ENCODE peak calls at places on chromosomes 12 and 14, in six cellular contexts. H, G, L, J, B and P are unnamed samples.

GRCh38 chr12:122319312-122319638 is 53.0 kb upstream of the VPS33A start:
- DNase-seq in H (no peak), G (no peak), L (no peak), J (no peak), B (no peak), P (no peak)

GRCh38 chr14:99062216-99062615 is 209.8 kb downstream of the BCL11B start:
- DNase-seq in H (no peak), G (no peak), L (peak), J (no peak), B (no peak), P (no peak)

GRCh38 chr12:24088751-24089150 is 139.3 kb upstream of the SOX5 start:
- DNase-seq in H (no peak), G (peak), L (no peak), J (no peak), B (no peak), P (peak)

GRCh38 chr12:76943004-76943403 is 64.2 kb upstream of the CSRP2 start:
- DNase-seq in H (no peak), G (no peak), L (no peak), J (no peak), B (no peak), P (no peak)

GRCh38 chr12:104216461-104217058 is 981 bp downstream of the TXNRD1 start:
- DNase-seq in H (no peak), G (no peak), L (no peak), J (no peak), B (no peak), P (no peak)

GRCh38 chr14:35534884-35535793 is 1.2 kb downstream of the INSM2 start:
- DNase-seq in H (peak), G (peak), L (peak), J (no peak), B (peak), P (peak)

GRCh38 chr12:45349911-45350310 is 134.0 kb downstream of the ANO6 start:
- DNase-seq in H (no peak), G (peak), L (no peak), J (no peak), B (no peak), P (no peak)

GRCh38 chr12:49288922-49289555 is 5.9 kb upstream of the PRPH start:
- DNase-seq in H (no peak), G (no peak), L (no peak), J (no peak), B (no peak), P (no peak)

GRCh38 chr12:113333111-113333750 is 1.7 kb downstream of the SLC8B1 start:
- DNase-seq in H (no peak), G (no peak), L (no peak), J (no peak), B (no peak), P (no peak)

GRCh38 chr12:85155791-85156190 is 119.6 kb downstream of the LRRIQ1 start:
- DNase-seq in H (peak), G (no peak), L (no peak), J (no peak), B (peak), P (peak)

GRCh38 chr14:99687284-99688209 is 3.4 kb downstream of the CYP46A1 start:
- DNase-seq in H (peak), G (no peak), L (peak), J (no peak), B (peak), P (no peak)

GRCh38 chr12:124388679-124389536 is 94.0 kb downstream of the RFLNA start:
- DNase-seq in H (peak), G (peak), L (peak), J (no peak), B (peak), P (peak)

GRCh38 chr12:122865268-122866231 is 30.3 kb downstream of the HIP1R start:
- DNase-seq in H (no peak), G (no peak), L (no peak), J (no peak), B (peak), P (no peak)

GRCh38 chr14:105389534-105389933 is 8.8 kb upstream of the TEX22 start:
- DNase-seq in H (no peak), G (no peak), L (no peak), J (no peak), B (no peak), P (no peak)

GRCh38 chr12:108697905-108698304 is 33.4 kb downstream of the CORO1C start:
- DNase-seq in H (no peak), G (no peak), L (no peak), J (no peak), B (no peak), P (no peak)

GRCh38 chr12:92861381-92861780 is 67.7 kb downstream of the EEA1 start:
- DNase-seq in H (no peak), G (peak), L (no peak), J (no peak), B (peak), P (no peak)

GRCh38 chr12:110111476-110112334 is 12.5 kb upstream of the IFT81 start:
- DNase-seq in H (no peak), G (no peak), L (peak), J (no peak), B (no peak), P (no peak)

GRCh38 chr12:46585854-46586621 is 213.5 kb upstream of the SLC38A2 start:
- DNase-seq in H (peak), G (peak), L (peak), J (peak), B (no peak), P (peak)

GRCh38 chr12:67705394-67706370 is 57.1 kb downstream of the DYRK2 start:
- DNase-seq in H (no peak), G (peak), L (no peak), J (no peak), B (no peak), P (peak)

GRCh38 chr12:68665016-68665569 is 21.7 kb upstream of the NUP107 start:
- DNase-seq in H (no peak), G (no peak), L (no peak), J (no peak), B (no peak), P (no peak)

GRCh38 chr12:105761075-105761474 is 377.7 kb downstream of the NUAK1 start:
- DNase-seq in H (no peak), G (no peak), L (no peak), J (no peak), B (no peak), P (no peak)

GRCh38 chr14:62431496-62431895 is 613.8 kb downstream of the KCNH5 start:
- DNase-seq in H (no peak), G (no peak), L (no peak), J (no peak), B (no peak), P (no peak)

GRCh38 chr12:20415641-20416040 is 47.3 kb downstream of the PDE3A start:
- DNase-seq in H (no peak), G (no peak), L (no peak), J (no peak), B (no peak), P (no peak)

DNA sequence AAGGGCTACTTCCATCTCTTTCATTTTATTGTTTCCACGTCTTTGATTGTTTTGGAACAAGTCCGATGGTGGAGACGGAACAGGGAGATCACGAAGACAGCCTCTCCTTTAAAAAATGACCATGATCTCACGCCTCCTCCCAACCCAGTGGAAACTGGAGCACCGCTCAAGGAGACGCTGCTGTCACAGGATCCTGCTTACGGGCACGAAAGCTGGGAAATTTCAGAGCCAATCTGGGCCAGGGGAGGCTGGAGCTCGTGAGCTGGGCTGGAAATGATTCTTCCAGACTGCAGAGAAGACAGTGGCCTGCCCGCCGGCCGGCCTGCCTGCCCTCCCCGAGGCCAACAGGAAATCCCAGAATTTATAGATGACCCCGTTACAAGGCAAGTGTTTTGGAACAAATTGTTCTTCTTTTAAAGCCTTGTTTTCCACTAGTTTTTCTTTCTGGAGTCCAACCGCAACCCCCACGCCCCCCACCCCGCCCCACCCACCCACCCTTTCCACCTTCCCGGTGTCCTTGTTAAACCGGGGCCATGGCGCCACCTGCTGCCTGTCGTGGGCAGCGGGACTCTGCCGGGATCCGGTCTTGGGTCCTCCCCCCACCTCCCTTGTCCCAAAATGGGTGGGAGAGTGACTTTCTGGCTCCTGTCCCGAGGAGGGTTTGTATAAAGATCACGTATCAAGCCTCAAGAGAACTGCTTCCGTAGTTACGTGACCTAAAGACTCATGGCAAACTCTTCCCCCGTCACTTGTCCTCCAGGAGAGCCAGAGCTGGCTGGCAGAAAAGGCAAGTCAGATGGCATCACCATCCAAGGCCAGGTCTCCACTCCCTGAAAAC is 40.3 kb downstream of the MAP1LC3B2 start:
- DNase-seq in H (peak), G (peak), L (peak), J (no peak), B (peak), P (peak)
- H3K18ac ChIP-seq in H (peak), G (no peak), L (no peak), J (peak), B (peak), P (no peak)

GRCh38 chr14:71966528-71966927 is 34.3 kb downstream of the RGS6 start:
- DNase-seq in H (no peak), G (no peak), L (no peak), J (no peak), B (no peak), P (no peak)
- H3K14ac ChIP-seq in H (no peak), G (no peak), L (no peak), J (no peak), B (no peak), P (no peak)

GRCh38 chr12:7935773-7936581 is at the start of gene SLC2A3:
- DNase-seq in H (peak), G (peak), L (peak), J (peak), B (peak), P (peak)

GRCh38 chr12:7934560-7935463 is 1.2 kb downstream of the SLC2A3 start:
- DNase-seq in H (no peak), G (no peak), L (no peak), J (no peak), B (no peak), P (no peak)

GRCh38 chr12:7940906-7941305 is 4.9 kb upstream of the SLC2A3 start:
- DNase-seq in H (no peak), G (no peak), L (no peak), J (no peak), B (peak), P (no peak)

GRCh38 chr12:7935464-7935772 is 569 bp downstream of the SLC2A3 start:
- DNase-seq in H (no peak), G (no peak), L (no peak), J (no peak), B (no peak), P (no peak)

DNA sequence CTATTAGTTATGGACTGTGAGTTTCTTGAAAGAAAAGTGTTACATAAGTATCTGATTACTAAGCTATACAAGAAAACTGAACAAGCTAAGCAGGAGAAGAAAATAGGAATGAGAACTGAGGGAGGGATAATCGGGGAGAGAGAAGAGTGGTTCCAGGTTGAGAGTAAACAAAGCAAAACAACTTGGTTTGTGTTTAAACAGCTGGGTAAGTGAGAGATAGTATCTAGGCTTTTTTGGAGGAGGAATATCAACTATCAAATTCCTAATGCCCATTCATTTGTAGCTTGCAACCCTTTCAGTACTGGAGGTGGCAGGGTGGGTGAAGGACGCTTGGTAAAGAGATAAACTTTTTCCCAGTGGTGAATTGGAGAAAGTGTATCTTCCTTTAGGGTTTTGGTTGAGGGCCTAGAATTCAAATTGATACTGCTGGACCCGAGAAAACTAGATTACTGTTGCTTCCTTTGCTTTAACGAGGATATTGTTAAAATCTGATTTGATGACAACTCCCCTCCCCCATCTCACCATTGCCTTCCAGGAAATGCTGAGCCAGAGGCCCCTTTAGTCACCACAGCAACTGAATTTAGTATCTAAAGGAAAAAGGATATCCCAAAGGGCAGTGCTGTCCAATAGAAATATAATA is 2.0 kb upstream of the SLC2A3 start:
- DNase-seq in H (no peak), G (no peak), L (no peak), J (no peak), B (no peak), P (peak)
- H3K18ac ChIP-seq in H (no peak), G (peak), L (no peak), J (peak), B (no peak), P (no peak)

GRCh38 chr14:67566908-67567307 is 33.2 kb downstream of the PIGH start:
- DNase-seq in H (no peak), G (no peak), L (no peak), J (no peak), B (no peak), P (no peak)

GRCh38 chr14:67562025-67562775 is 29.1 kb downstream of the PLEKHH1 start:
- DNase-seq in H (no peak), G (no peak), L (no peak), J (no peak), B (no peak), P (no peak)

GRCh38 chr14:67562776-67563150 is 29.7 kb downstream of the PLEKHH1 start:
- DNase-seq in H (no peak), G (no peak), L (no peak), J (no peak), B (no peak), P (no peak)

GRCh38 chr14:67567654-67568053 is 32.4 kb downstream of the PIGH start:
- DNase-seq in H (no peak), G (no peak), L (no peak), J (no peak), B (peak), P (no peak)

GRCh38 chr14:67564236-67564635 is 31.1 kb downstream of the PLEKHH1 start:
- DNase-seq in H (no peak), G (no peak), L (no peak), J (no peak), B (no peak), P (no peak)
- H3K14ac ChIP-seq in H (no peak), G (no peak), L (no peak), J (no peak), B (no peak), P (no peak)

GRCh38 chr14:21024668-21025373 is at the start of gene NDRG2:
- DNase-seq in H (peak), G (no peak), L (peak), J (no peak), B (peak), P (peak)
- H3K18ac ChIP-seq in H (peak), G (no peak), L (peak), J (peak), B (peak), P (no peak)

DNA sequence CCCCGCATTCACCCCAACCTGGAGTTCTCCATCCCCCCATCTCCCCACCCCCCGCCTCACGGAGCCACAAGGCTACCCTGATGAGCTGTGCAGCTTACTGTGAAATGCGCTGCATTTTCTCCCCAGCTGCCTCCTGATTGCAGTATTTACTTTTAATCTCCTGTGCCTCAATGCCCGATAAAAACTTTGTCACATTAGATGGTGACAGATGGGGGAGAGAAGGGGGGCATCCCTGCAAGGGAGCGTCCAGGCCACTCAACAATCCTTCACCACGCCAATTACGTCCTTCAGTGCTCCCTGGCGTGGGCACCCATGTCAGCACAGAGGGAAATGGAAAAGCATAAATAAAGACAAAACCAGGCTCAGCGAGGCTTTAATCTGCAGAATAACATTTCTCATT is 186.9 kb upstream of the VASH1 start:
- DNase-seq in H (no peak), G (no peak), L (no peak), J (no peak), B (no peak), P (no peak)
- H3K14ac ChIP-seq in H (no peak), G (no peak), L (no peak), J (no peak), B (no peak), P (no peak)

DNA sequence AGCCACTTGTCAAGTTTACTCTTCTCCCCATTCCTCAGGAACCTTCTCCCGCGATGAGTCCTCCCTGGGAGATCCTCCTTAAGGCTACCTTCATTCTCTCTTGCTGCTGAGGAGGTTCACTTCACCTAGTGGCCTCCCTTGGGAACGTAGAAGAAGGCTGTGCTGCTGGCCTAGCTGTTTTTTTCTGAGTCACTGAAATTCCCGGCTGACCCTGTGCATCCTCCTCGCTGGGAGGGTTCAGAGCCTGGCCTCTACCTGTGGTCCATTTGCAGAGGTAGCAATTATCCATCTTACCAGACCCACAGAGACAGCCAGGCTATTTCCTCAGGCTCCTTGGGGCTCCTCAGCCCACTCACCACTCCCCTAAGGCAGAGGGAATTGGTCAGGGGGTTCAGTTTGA is 4.6 kb downstream of the KRT82 start:
- DNase-seq in H (no peak), G (no peak), L (no peak), J (no peak), B (no peak), P (no peak)
- H3K18ac ChIP-seq in H (no peak), G (no peak), L (no peak), J (no peak), B (no peak), P (no peak)

DNA sequence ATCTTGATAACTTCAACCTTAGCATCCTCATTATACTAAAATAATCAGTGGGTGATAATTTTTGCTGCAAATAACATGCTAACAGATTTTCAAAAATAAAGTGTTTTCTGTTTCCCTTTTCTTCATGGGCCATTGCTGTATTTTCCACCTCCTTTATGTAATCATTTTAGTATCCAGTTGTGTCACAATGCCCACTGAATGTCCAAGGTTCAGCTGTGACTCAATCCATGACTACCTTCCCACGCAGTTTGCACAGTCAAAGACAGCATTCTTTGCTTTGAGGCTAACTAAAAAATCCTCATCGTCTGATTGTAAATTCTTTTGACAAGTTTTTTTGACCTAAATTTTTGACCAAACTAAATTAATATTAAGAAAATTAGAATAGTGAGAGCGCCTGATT is 474.1 kb downstream of the FLRT2 start:
- DNase-seq in H (no peak), G (peak), L (no peak), J (no peak), B (no peak), P (no peak)
- H3K14ac ChIP-seq in H (no peak), G (no peak), L (no peak), J (no peak), B (no peak), P (no peak)